ENCODE peak calls at places on chromosome 19, in four cellular contexts. K is IMR-90, C is lower lobe of right lung, P is osteoblast. H is an unnamed sample.
A peak's percentile ranks its signal among the peaks of the same experiment; 100 is the strongest.

GRCh38 chr19:47309038-47309437 is 623 bp upstream of the C5AR1 start:
- DNase-seq in K (no peak), C (no peak), P (peak; percentile 67), H (no peak)

GRCh38 chr19:2624537-2625091 is 77.9 kb downstream of the GNG7 start:
- DNase-seq in K (no peak), C (peak; percentile 73), P (peak; percentile 41), H (no peak)

GRCh38 chr19:34172661-34173144 is 399 bp downstream of the LSM14A start:
- DNase-seq in K (no peak), C (peak; percentile 55), P (peak; percentile 77), H (no peak)

GRCh38 chr19:50215820-50216219 is 12.4 kb downstream of the MYH14 start:
- DNase-seq in K (no peak), C (no peak), P (peak; percentile 54), H (no peak)

GRCh38 chr19:16133818-16134217 is 9.7 kb upstream of the HSH2D start:
- DNase-seq in K (no peak), C (no peak), P (peak; percentile 90), H (no peak)

GRCh38 chr19:47539747-47540311 is 25.0 kb upstream of the NAPA start:
- DNase-seq in K (no peak), C (no peak), P (no peak), H (no peak)

GRCh38 chr19:38692458-38693379 is 45.3 kb downstream of the ACTN4 start:
- DNase-seq in K (no peak), C (no peak), P (peak; percentile 57), H (no peak)

GRCh38 chr19:50710094-50710493 is 9.5 kb downstream of the SHANK1 start:
- DNase-seq in K (no peak), C (no peak), P (no peak), H (no peak)

GRCh38 chr19:46678110-46678732 is 17.2 kb upstream of the DACT3 start:
- DNase-seq in K (no peak), C (no peak), P (no peak), H (no peak)

GRCh38 chr19:43598445-43599240 is 2.2 kb downstream of the ZNF576 start:
- DNase-seq in K (no peak), C (no peak), P (peak; percentile 21), H (no peak)

GRCh38 chr19:35284153-35285140 is 2.1 kb downstream of the HAMP start:
- DNase-seq in K (no peak), C (no peak), P (peak; percentile 25), H (no peak)

GRCh38 chr19:5749505-5749904 is 29.1 kb downstream of the CATSPERD start:
- DNase-seq in K (no peak), C (no peak), P (no peak), H (no peak)

GRCh38 chr19:29547361-29547960 is 21.7 kb downstream of the VSTM2B start:
- DNase-seq in K (no peak), C (no peak), P (no peak), H (no peak)

GRCh38 chr19:35959968-35960320 is 23.8 kb downstream of the LRFN3 start:
- DNase-seq in K (no peak), C (no peak), P (peak; percentile 1), H (peak; percentile 66)

GRCh38 chr19:30564551-30565011 is 192.4 kb downstream of the ZNF536 start:
- DNase-seq in K (no peak), C (no peak), P (no peak), H (no peak)

GRCh38 chr19:47152632-47153031 is 22.0 kb downstream of the SAE1 start:
- DNase-seq in K (peak; percentile 47), C (no peak), P (no peak), H (no peak)

GRCh38 chr19:39093761-39094160 is 9.6 kb downstream of the ACP7 start:
- DNase-seq in K (peak; percentile 79), C (no peak), P (peak; percentile 83), H (no peak)

GRCh38 chr19:38632476-38633213 is 13.7 kb downstream of the EIF3K start:
- DNase-seq in K (no peak), C (no peak), P (peak; percentile 37), H (no peak)

GRCh38 chr19:45001087-45001739 is at the start of gene RELB:
- DNase-seq in K (peak; percentile 84), C (peak; percentile 95), P (peak; percentile 100), H (peak; percentile 90)

GRCh38 chr19:47459477-47459876 is 12.2 kb downstream of the SLC8A2 start:
- DNase-seq in K (no peak), C (no peak), P (no peak), H (no peak)

GRCh38 chr19:46404039-46404883 is 9.1 kb downstream of the CCDC8 start:
- DNase-seq in K (peak; percentile 31), C (peak; percentile 59), P (peak; percentile 95), H (no peak)

GRCh38 chr19:49347191-49347590 is 12.0 kb downstream of the CD37 start:
- DNase-seq in K (no peak), C (no peak), P (peak; percentile 61), H (no peak)

GRCh38 chr19:459724-460511 is 915 bp downstream of the SHC2 start:
- DNase-seq in K (peak; percentile 27), C (no peak), P (peak; percentile 97), H (no peak)

GRCh38 chr19:15072930-15073647 is 8.9 kb upstream of the OR1I1 start:
- DNase-seq in K (no peak), C (no peak), P (peak; percentile 23), H (no peak)

GRCh38 chr19:2719910-2720776 is 1.0 kb downstream of the DIRAS1 start:
- DNase-seq in K (peak; percentile 40), C (peak; percentile 44), P (peak; percentile 99), H (no peak)

GRCh38 chr19:1501200-1501595 is 10.2 kb downstream of the REEP6 start:
- DNase-seq in K (no peak), C (no peak), P (no peak), H (no peak)

GRCh38 chr19:1503925-1504430 is 8.8 kb downstream of the ADAMTSL5 start:
- DNase-seq in K (no peak), C (no peak), P (no peak), H (peak; percentile 47)

GRCh38 chr19:1505012-1505411 is 7.8 kb downstream of the ADAMTSL5 start:
- DNase-seq in K (no peak), C (no peak), P (no peak), H (no peak)

GRCh38 chr19:1503089-1503924 is 9.5 kb downstream of the ADAMTSL5 start:
- DNase-seq in K (peak; percentile 32), C (peak; percentile 73), P (no peak), H (no peak)

DNA sequence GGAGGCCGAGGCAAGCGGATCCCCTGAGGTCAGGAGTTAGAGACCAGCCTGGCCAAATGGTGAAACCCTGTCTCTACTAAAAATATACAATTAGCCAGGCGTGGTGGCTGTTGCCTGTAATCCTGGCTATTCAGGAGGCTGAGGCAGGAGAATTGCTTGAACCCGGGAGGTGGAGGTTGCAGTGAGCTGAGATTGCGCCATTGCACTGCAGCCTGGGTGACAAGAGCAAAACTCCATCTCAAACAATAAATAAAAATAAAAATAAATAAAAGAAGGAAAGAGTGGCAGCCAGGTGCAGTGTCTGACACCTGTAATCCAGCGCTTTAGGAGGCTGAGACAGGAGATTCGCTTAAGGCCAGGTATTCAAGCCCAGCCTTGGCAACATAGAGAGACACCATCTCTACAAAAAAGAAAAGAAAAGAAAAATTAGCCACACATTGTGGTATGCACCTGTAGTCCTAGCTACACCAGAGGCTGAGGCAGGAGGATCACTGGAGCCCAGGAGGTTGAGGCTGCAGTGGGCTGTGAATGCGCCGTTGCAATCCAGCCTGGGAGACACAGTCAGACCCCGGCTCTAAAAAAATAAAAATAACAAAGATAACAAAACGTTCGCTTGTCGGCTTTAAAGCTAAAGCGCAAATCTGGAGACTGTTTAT is 10.3 kb downstream of the ADAMTSL5 start:
- DNase-seq in K (no peak), C (no peak), P (no peak), H (no peak)
- H3K4me3 ChIP-seq in K (no peak overlapping the region), C (no peak overlapping the region), P (no peak overlapping the region), H (no peak overlapping the region)

DNA sequence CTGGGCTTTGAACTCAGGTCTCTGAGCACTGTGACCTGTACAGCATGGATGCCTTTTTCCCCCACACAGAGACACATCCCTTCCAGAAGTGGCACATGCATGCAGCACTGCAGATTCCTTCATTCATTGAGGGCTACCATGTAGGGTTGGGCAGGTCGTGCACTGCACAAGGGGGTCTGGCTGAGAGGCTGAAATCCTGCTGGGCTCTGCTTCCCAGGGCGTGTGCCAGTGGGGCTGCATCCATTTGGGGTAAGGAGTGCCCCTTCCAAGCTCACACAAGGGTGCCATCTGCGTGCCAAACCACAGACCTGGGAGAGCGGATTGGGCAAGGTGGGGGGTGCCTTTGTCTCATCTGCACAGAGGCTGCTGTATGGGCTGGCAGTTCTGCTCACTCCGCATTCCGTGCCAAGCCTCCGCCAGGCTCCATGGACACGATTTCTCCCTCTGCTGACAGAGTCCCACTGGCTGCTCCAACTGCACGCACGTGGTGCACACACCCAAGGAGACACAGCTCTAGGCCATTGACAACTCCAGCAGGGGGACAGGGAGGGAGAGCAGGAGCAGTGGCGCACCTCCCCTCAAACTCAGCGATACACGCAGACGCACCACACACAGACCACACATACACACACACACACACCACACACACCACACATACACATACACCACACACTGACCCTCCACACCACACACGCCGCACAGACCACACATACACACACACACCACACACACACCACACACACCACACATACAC is 4.5 kb upstream of the SHISA7 start:
- DNase-seq in K (peak; percentile 15), C (no peak), P (peak; percentile 96), H (peak; percentile 81)
- H3K27me3 ChIP-seq in K (peaks cover 66% of the 10 kb centered on the region), C (peaks cover 64% of the 10 kb centered on the region), P (peaks cover 72% of the 10 kb centered on the region), H (peaks cover 42% of the 10 kb centered on the region)

DNA sequence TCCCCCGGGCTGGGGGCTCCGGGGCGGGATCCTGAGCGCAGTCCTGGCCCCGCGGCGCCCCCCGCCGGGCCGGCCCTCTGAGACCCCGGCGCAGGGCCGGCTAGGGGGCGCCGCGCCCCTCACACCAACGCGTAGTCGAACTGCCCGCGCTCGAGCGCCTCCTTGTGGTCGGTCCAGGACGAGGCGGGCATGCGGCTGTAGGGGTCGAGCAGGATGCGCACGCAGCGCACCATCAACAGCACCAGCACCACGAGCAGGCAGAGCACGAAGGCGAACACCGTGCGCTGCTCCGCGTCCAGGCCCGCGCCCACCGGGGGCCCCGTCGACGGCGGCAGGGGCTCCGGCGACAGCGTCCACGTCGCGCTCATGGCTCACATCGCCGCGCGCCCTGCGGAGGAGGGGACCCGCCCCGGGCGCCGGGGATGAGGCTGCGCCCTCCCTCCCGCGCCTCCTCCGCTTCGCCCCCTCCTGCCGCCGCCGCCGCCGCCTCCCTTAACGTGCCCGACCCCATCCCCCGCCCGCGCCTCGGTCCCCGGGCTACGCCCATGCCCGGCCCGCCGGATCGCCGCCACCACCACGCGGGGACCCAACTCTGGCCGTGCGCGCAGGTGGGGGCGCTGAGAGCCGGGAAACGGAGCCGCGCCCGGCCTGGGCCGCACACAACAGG is 631 bp downstream of the CTXN1 start:
- DNase-seq in K (peak; percentile 73), C (peak; percentile 80), P (peak; percentile 99), H (peak; percentile 70)
- H3K4me3 ChIP-seq in K (peak overlapping the region; percentile 53), C (peak overlapping the region; percentile 51), P (peak overlapping the region; percentile 56), H (peak overlapping the region; percentile 31)

GRCh38 chr19:10013834-10014618 is 743 bp downstream of the RDH8 start:
- DNase-seq in K (no peak), C (no peak), P (peak; percentile 60), H (no peak)
- H3K27me3 ChIP-seq in K (no peaks in the 10 kb centered on the region), C (peaks cover 42% of the 10 kb centered on the region), P (peaks cover 25% of the 10 kb centered on the region), H (peaks cover 14% of the 10 kb centered on the region)

H was measured in RWPE2.